ENCODE peak calls at places on chromosomes 2 and 18, in five cellular contexts. V is upper lobe of right lung, Z is brain microvascular endothelial cell, M is cardiac fibroblast, I is cardiac muscle cell. O is an unnamed sample.

GRCh38 chr2:121349721-121350401 is 64.9 kb upstream of the TFCP2L1 start:
- DNase-seq in V (no peak), Z (no peak), M (no peak), I (no peak), O (no peak)

GRCh38 chr18:78670778-78671405 is 308.7 kb upstream of the SALL3 start:
- DNase-seq in V (no peak), Z (no peak), M (no peak), I (no peak), O (no peak)

GRCh38 chr2:104656496-104657310 is 197.2 kb upstream of the POU3F3 start:
- DNase-seq in V (no peak), Z (no peak), M (no peak), I (no peak), O (no peak)

GRCh38 chr2:177291701-177292100 is 27.2 kb upstream of the NFE2L2 start:
- DNase-seq in V (no peak), Z (no peak), M (no peak), I (no peak), O (no peak)

GRCh38 chr2:204180671-204181070 is 244.1 kb downstream of the ICOS start:
- DNase-seq in V (peak; percentile 62), Z (no peak), M (no peak), I (no peak), O (no peak)

GRCh38 chr2:191217580-191217979 is 27.6 kb upstream of the MYO1B start:
- DNase-seq in V (no peak), Z (peak; percentile 59), M (peak; percentile 46), I (no peak), O (no peak)

GRCh38 chr2:55946793-55947192 is 23.2 kb upstream of the EFEMP1 start:
- DNase-seq in V (no peak), Z (no peak), M (no peak), I (no peak), O (no peak)

GRCh38 chr2:172429351-172429968 is 2.1 kb downstream of the ITGA6 start:
- DNase-seq in V (no peak), Z (no peak), M (no peak), I (no peak), O (no peak)

GRCh38 chr18:76805221-76805620 is 17.1 kb upstream of the ZNF236 start:
- DNase-seq in V (no peak), Z (peak; percentile 39), M (peak; percentile 30), I (peak; percentile 22), O (no peak)

GRCh38 chr2:133521146-133521745 is 47.0 kb downstream of the NCKAP5 start:
- DNase-seq in V (no peak), Z (no peak), M (peak; percentile 10), I (no peak), O (no peak)

GRCh38 chr2:100243671-100244030 is 78.7 kb downstream of the LONRF2 start:
- DNase-seq in V (no peak), Z (no peak), M (no peak), I (no peak), O (no peak)

GRCh38 chr2:192000196-192000990 is 153.5 kb upstream of the CAVIN2 start:
- DNase-seq in V (no peak), Z (no peak), M (no peak), I (no peak), O (no peak)

GRCh38 chr2:62461707-62462106 is 44.3 kb downstream of the TMEM17 start:
- DNase-seq in V (no peak), Z (no peak), M (peak; percentile 40), I (no peak), O (no peak)

GRCh38 chr2:223383315-223383714 is 218.8 kb downstream of the SCG2 start:
- DNase-seq in V (no peak), Z (no peak), M (peak; percentile 22), I (no peak), O (peak; percentile 67)

GRCh38 chr2:20225294-20226151 is 593 bp upstream of the SDC1 start:
- DNase-seq in V (peak; percentile 91), Z (no peak), M (peak; percentile 46), I (peak; percentile 76), O (no peak)

GRCh38 chr2:237045449-237045848 is 40.2 kb upstream of the COPS8 start:
- DNase-seq in V (no peak), Z (no peak), M (no peak), I (no peak), O (peak; percentile 69)

GRCh38 chr2:159811232-159811631 is 13.2 kb upstream of the CD302 start:
- DNase-seq in V (no peak), Z (no peak), M (no peak), I (no peak), O (no peak)

GRCh38 chr2:172208881-172209325 is 106.2 kb upstream of the DLX2 start:
- DNase-seq in V (no peak), Z (peak; percentile 45), M (peak; percentile 48), I (no peak), O (peak; percentile 36)

GRCh38 chr2:33230133-33230618 is 246.3 kb upstream of the RASGRP3 start:
- DNase-seq in V (no peak), Z (no peak), M (no peak), I (no peak), O (no peak)

GRCh38 chr2:139885921-139886498 is 1105.8 kb upstream of the NXPH2 start:
- DNase-seq in V (no peak), Z (no peak), M (no peak), I (no peak), O (no peak)

GRCh38 chr2:28356095-28356911 is 36.4 kb upstream of the FOSL2 start:
- DNase-seq in V (peak; percentile 81), Z (peak; percentile 79), M (peak; percentile 93), I (peak; percentile 59), O (peak; percentile 71)

GRCh38 chr2:160387558-160388262 is 105.9 kb downstream of the RBMS1 start:
- DNase-seq in V (no peak), Z (peak; percentile 96), M (peak; percentile 98), I (peak; percentile 38), O (peak; percentile 96)

GRCh38 chr2:85667561-85668008 is 414 bp downstream of the SFTPB start:
- DNase-seq in V (no peak), Z (no peak), M (no peak), I (no peak), O (no peak)

GRCh38 chr18:7982216-7982615 is 415.1 kb downstream of the PTPRM start:
- DNase-seq in V (no peak), Z (no peak), M (no peak), I (peak; percentile 16), O (no peak)

GRCh38 chr2:144643537-144644336 is 123.8 kb upstream of the ZEB2 start:
- DNase-seq in V (no peak), Z (peak; percentile 55), M (no peak), I (no peak), O (no peak)

GRCh38 chr2:168165418-168165817 is 82.0 kb downstream of the STK39 start:
- DNase-seq in V (no peak), Z (peak; percentile 36), M (peak; percentile 38), I (no peak), O (no peak)

GRCh38 chr2:120921457-120921856 is 185.8 kb downstream of the GLI2 start:
- DNase-seq in V (no peak), Z (no peak), M (no peak), I (no peak), O (no peak)

GRCh38 chr18:78507217-78507616 is 472.4 kb upstream of the SALL3 start:
- DNase-seq in V (no peak), Z (no peak), M (no peak), I (no peak), O (no peak)

GRCh38 chr2:201158111-201158929 is 24.6 kb upstream of the CASP10 start:
- DNase-seq in V (peak; percentile 80), Z (peak; percentile 78), M (peak; percentile 93), I (peak; percentile 82), O (peak; percentile 31)

GRCh38 chr2:188243381-188243780 is 48.3 kb upstream of the GULP1 start:
- DNase-seq in V (no peak), Z (no peak), M (no peak), I (no peak), O (no peak)

GRCh38 chr18:45228989-45229388 is 386.3 kb upstream of the SLC14A2 start:
- DNase-seq in V (no peak), Z (no peak), M (no peak), I (no peak), O (no peak)

GRCh38 chr2:219398721-219399333 is 11.1 kb upstream of the DNPEP start:
- DNase-seq in V (no peak), Z (no peak), M (no peak), I (no peak), O (no peak)

GRCh38 chr2:11496311-11496710 is 30.4 kb upstream of the E2F6 start:
- DNase-seq in V (no peak), Z (no peak), M (no peak), I (no peak), O (no peak)

GRCh38 chr2:9664365-9664764 is 33.6 kb upstream of the YWHAQ start:
- DNase-seq in V (no peak), Z (no peak), M (no peak), I (no peak), O (no peak)
- H3K4me3 ChIP-seq in V (no peak overlapping the region), Z (no peak overlapping the region), M (no peak overlapping the region), I (no peak overlapping the region), O (no peak overlapping the region)

GRCh38 chr18:26546875-26547301 is 1.5 kb downstream of the KCTD1 start:
- DNase-seq in V (no peak), Z (no peak), M (no peak), I (no peak), O (no peak)

GRCh38 chr18:26546170-26546874 is 2.0 kb downstream of the KCTD1 start:
- DNase-seq in V (no peak), Z (no peak), M (no peak), I (no peak), O (no peak)

GRCh38 chr18:26544459-26544858 is 3.9 kb downstream of the KCTD1 start:
- DNase-seq in V (no peak), Z (no peak), M (no peak), I (no peak), O (no peak)

GRCh38 chr18:26545737-26546136 is 2.6 kb downstream of the KCTD1 start:
- DNase-seq in V (no peak), Z (no peak), M (no peak), I (no peak), O (no peak)

GRCh38 chr18:26545335-26545734 is 3.0 kb downstream of the KCTD1 start:
- DNase-seq in V (no peak), Z (no peak), M (no peak), I (no peak), O (no peak)
- H3K4me3 ChIP-seq in V (no peak overlapping the region), Z (no peak overlapping the region), M (no peak overlapping the region), I (peak overlapping the region; percentile 1), O (no peak overlapping the region)

GRCh38 chr2:51511002-51511401 is 479.1 kb upstream of the NRXN1 start:
- DNase-seq in V (no peak), Z (no peak), M (no peak), I (no peak), O (no peak)
- H3K4me3 ChIP-seq in V (no peak overlapping the region), Z (no peak overlapping the region), M (no peak overlapping the region), I (no peak overlapping the region), O (no peak overlapping the region)

DNA sequence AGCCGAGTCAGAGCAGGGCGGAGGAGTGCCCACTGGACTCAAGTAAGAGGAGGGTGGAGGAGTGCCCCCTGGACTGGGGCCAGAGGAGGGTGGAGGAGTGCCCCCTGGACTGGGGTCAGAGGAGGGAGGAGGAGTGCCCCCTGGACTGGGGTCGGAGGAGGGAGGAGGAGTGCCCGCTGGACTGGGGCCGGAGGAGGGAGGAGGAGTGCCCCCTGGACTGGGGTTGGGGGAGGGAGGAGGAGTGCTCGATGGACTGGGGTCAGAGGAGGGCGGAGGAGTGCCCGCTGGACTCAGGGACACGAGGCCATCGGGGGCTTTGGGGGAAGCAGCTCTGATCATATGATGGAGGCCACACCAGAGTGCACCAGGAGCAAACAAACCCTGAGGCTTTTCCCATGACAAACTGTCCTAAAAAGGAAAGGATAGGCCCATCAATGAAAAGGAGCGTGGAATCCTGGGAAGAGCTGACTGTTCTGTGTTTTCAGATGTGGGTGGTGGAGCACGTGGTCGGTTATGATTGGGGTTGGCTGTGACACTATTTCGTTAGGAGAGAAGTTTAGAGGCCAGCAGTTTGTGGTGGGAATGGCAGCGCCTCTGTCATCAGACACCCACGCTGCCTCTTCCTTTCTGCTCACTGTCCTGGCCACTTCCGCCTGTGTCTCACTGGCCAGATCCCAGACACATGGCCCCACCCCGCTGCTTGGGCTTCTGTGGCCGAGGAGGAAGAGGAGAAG is 24.5 kb upstream of the HPCAL1 start:
- DNase-seq in V (peak; percentile 89), Z (peak; percentile 83), M (peak; percentile 55), I (no peak), O (no peak)
- H3K4me3 ChIP-seq in V (no peak overlapping the region), Z (no peak overlapping the region), M (no peak overlapping the region), I (no peak overlapping the region), O (no peak overlapping the region)

O was measured in BJ.